ENCODE peak calls at places on chromosomes 5 and 9, in six cellular contexts. H is WTC11; Z is AG20443; V is GF-D8; J is HT1080; P is activated CD8-positive, alpha-beta T cell treated with anti-CD3 and anti-CD28 coated beads for 36 hours. E is an unnamed sample.

GRCh38 chr9:128204858-128205257 is 1.7 kb downstream of the DNM1 start:
- DNase-seq in H (no peak), Z (no peak), V (no peak), J (no peak), P (no peak), E (no peak)

GRCh38 chr5:179839328-179840256 is 18.9 kb downstream of the SQSTM1 start:
- DNase-seq in H (no peak), Z (no peak), V (no peak), J (no peak), P (no peak), E (no peak)

GRCh38 chr9:110655723-110656641 is 12.6 kb upstream of the MUSK start:
- DNase-seq in H (no peak), Z (peak), V (no peak), J (no peak), P (no peak), E (no peak)

GRCh38 chr9:21579743-21580142 is 97.6 kb upstream of the IFNE start:
- DNase-seq in H (no peak), Z (no peak), V (no peak), J (no peak), P (no peak), E (no peak)

GRCh38 chr5:45454114-45454513 is 242.1 kb downstream of the HCN1 start:
- DNase-seq in H (peak), Z (no peak), V (no peak), J (peak), P (no peak), E (no peak)

GRCh38 chr5:9149988-9150387 is 395.9 kb downstream of the SEMA5A start:
- DNase-seq in H (no peak), Z (peak), V (no peak), J (peak), P (no peak), E (no peak)

GRCh38 chr9:92664394-92665152 is 5.4 kb downstream of the IPPK start:
- DNase-seq in H (no peak), Z (no peak), V (no peak), J (no peak), P (peak), E (no peak)

GRCh38 chr5:163379298-163380155 is 57.9 kb upstream of the CCNG1 start:
- DNase-seq in H (no peak), Z (peak), V (peak), J (peak), P (no peak), E (no peak)

GRCh38 chr5:123125953-123126352 is 36.9 kb downstream of the PRDM6 start:
- DNase-seq in H (no peak), Z (peak), V (no peak), J (peak), P (no peak), E (no peak)

GRCh38 chr9:93258818-93259489 is 75.0 kb downstream of the WNK2 start:
- DNase-seq in H (peak), Z (no peak), V (no peak), J (no peak), P (no peak), E (no peak)

GRCh38 chr5:1304059-1304458 is 9.2 kb upstream of the TERT start:
- DNase-seq in H (no peak), Z (no peak), V (no peak), J (no peak), P (no peak), E (no peak)

GRCh38 chr9:114551750-114552685 is 35.6 kb upstream of the ATP6V1G1 start:
- DNase-seq in H (no peak), Z (peak), V (no peak), J (peak), P (no peak), E (no peak)

GRCh38 chr5:74009502-74009901 is 383.5 kb downstream of the ARHGEF28 start:
- DNase-seq in H (no peak), Z (no peak), V (no peak), J (no peak), P (no peak), E (no peak)

GRCh38 chr5:137478043-137478442 is 21.1 kb downstream of the SPOCK1 start:
- DNase-seq in H (no peak), Z (no peak), V (no peak), J (no peak), P (no peak), E (no peak)

GRCh38 chr9:16321461-16322119 is 548.9 kb downstream of the BNC2 start:
- DNase-seq in H (no peak), Z (peak), V (no peak), J (peak), P (peak), E (no peak)

GRCh38 chr5:124263680-124264491 is 482.6 kb downstream of the ZNF608 start:
- DNase-seq in H (peak), Z (no peak), V (no peak), J (no peak), P (no peak), E (no peak)

GRCh38 chr9:121995997-121996396 is 97.1 kb downstream of the TTLL11 start:
- DNase-seq in H (no peak), Z (no peak), V (no peak), J (no peak), P (no peak), E (no peak)

GRCh38 chr9:134174073-134174449 is 9.7 kb upstream of the RNU6ATAC start:
- DNase-seq in H (no peak), Z (no peak), V (no peak), J (no peak), P (no peak), E (no peak)

GRCh38 chr5:44868541-44868940 is 59.8 kb downstream of the MRPS30 start:
- DNase-seq in H (no peak), Z (no peak), V (no peak), J (no peak), P (no peak), E (no peak)

GRCh38 chr9:124271660-124272059 is 13.9 kb downstream of the NEK6 start:
- DNase-seq in H (no peak), Z (no peak), V (no peak), J (no peak), P (no peak), E (no peak)

GRCh38 chr5:119063579-119064379 is 7.1 kb upstream of the DMXL1 start:
- DNase-seq in H (no peak), Z (no peak), V (peak), J (peak), P (peak), E (no peak)

GRCh38 chr5:75510836-75511434 is 494 bp downstream of the CERT1 start:
- DNase-seq in H (peak), Z (peak), V (no peak), J (peak), P (peak), E (no peak)

GRCh38 chr5:91119941-91120850 is 262.9 kb downstream of the ARRDC3 start:
- DNase-seq in H (no peak), Z (no peak), V (no peak), J (no peak), P (no peak), E (no peak)

GRCh38 chr9:71863652-71864051 is 47.3 kb downstream of the ABHD17B start:
- DNase-seq in H (no peak), Z (no peak), V (no peak), J (no peak), P (no peak), E (no peak)

GRCh38 chr5:4020386-4020785 is 424.8 kb downstream of the IRX1 start:
- DNase-seq in H (no peak), Z (no peak), V (no peak), J (no peak), P (no peak), E (no peak)

GRCh38 chr9:18566125-18566524 is 92.2 kb downstream of the ADAMTSL1 start:
- DNase-seq in H (no peak), Z (peak), V (no peak), J (peak), P (no peak), E (no peak)

GRCh38 chr5:175854231-175855040 is 16.9 kb upstream of the CPLX2 start:
- DNase-seq in H (no peak), Z (no peak), V (no peak), J (no peak), P (no peak), E (no peak)

GRCh38 chr5:145483211-145483610 is 351.9 kb downstream of the PRELID2 start:
- DNase-seq in H (no peak), Z (peak), V (no peak), J (peak), P (no peak), E (no peak)

GRCh38 chr5:161549106-161549505 is 2.6 kb upstream of the GABRB2 start:
- DNase-seq in H (peak), Z (peak), V (no peak), J (no peak), P (no peak), E (no peak)

GRCh38 chr9:87276327-87276841 is 221.3 kb upstream of the DAPK1 start:
- DNase-seq in H (no peak), Z (peak), V (no peak), J (peak), P (no peak), E (no peak)

GRCh38 chr9:123710299-123710698 is 219.6 kb downstream of the DENND1A start:
- DNase-seq in H (no peak), Z (peak), V (no peak), J (peak), P (no peak), E (no peak)

GRCh38 chr5:154189819-154190651 is 498 bp upstream of the GALNT10 start:
- DNase-seq in H (peak), Z (peak), V (peak), J (peak), P (peak), E (peak)

GRCh38 chr9:121199921-121200320 is 1.7 kb downstream of the RAB14 start:
- DNase-seq in H (no peak), Z (no peak), V (no peak), J (no peak), P (no peak), E (no peak)

GRCh38 chr9:134163374-134164196 is 779 bp downstream of the RNU6ATAC start:
- DNase-seq in H (peak), Z (peak), V (no peak), J (no peak), P (peak), E (peak)

GRCh38 chr5:86675311-86675710 is 57.6 kb downstream of the COX7C start:
- DNase-seq in H (no peak), Z (no peak), V (no peak), J (no peak), P (no peak), E (no peak)

GRCh38 chr9:90795879-90796317 is 5.7 kb upstream of the SYK start:
- DNase-seq in H (no peak), Z (no peak), V (peak), J (no peak), P (no peak), E (no peak)

E was measured in stimulated activated CD8-positive, alpha-beta memory T cell treated with anti-CD3 and anti-CD28 coated beads, Interleukin-12 subunit alpha, Interleukin-12 subunit beta, amount 100 ng/mL, for 1 hour.